ENCODE peak calls at places on chromosome 13, in four cellular contexts. S, M, C and Y are unnamed samples.

GRCh38 chr13:48000559-48001126 is 430 bp downstream of the SUCLA2 start:
- DNase-seq in S (no peak), M (peak; percentile 39), C (peak; percentile 50), Y (no peak)

GRCh38 chr13:46648166-46648607 is 95.2 kb downstream of the LRCH1 start:
- DNase-seq in S (no peak), M (no peak), C (peak; percentile 65), Y (no peak)

GRCh38 chr13:50124536-50125305 is 109.5 kb downstream of the KCNRG start:
- DNase-seq in S (peak; percentile 58), M (peak; percentile 58), C (peak; percentile 73), Y (peak; percentile 67)

GRCh38 chr13:30774214-30774730 is 38.9 kb downstream of the ALOX5AP start:
- DNase-seq in S (no peak), M (no peak), C (no peak), Y (no peak)

GRCh38 chr13:36814465-36814864 is 4.6 kb upstream of the RFXAP start:
- DNase-seq in S (no peak), M (no peak), C (no peak), Y (no peak)

GRCh38 chr13:112715715-112716460 is 26.1 kb downstream of the ATP11A start:
- DNase-seq in S (no peak), M (no peak), C (no peak), Y (no peak)

GRCh38 chr13:20431080-20431479 is 94.6 kb downstream of the CRYL1 start:
- DNase-seq in S (no peak), M (no peak), C (no peak), Y (no peak)

GRCh38 chr13:39253774-39254173 is 215.5 kb downstream of the NHLRC3 start:
- DNase-seq in S (no peak), M (no peak), C (no peak), Y (no peak)

GRCh38 chr13:80276371-80277289 is 64.3 kb downstream of the SPRY2 start:
- DNase-seq in S (no peak), M (no peak), C (peak; percentile 53), Y (peak; percentile 10)

GRCh38 chr13:40508767-40509342 is 157.6 kb downstream of the FOXO1 start:
- DNase-seq in S (no peak), M (no peak), C (no peak), Y (no peak)

GRCh38 chr13:30504081-30504480 is 38.3 kb upstream of the HMGB1 start:
- DNase-seq in S (no peak), M (peak; percentile 53), C (no peak), Y (peak; percentile 55)

GRCh38 chr13:111902726-111903125 is 164.2 kb upstream of the SOX1 start:
- DNase-seq in S (no peak), M (no peak), C (no peak), Y (no peak)

GRCh38 chr13:59891053-59891452 is 272.7 kb downstream of the DIAPH3 start:
- DNase-seq in S (no peak), M (no peak), C (no peak), Y (no peak)

GRCh38 chr13:42041684-42042035 is 6.8 kb upstream of the DGKH start:
- DNase-seq in S (peak; percentile 37), M (peak; percentile 71), C (peak; percentile 83), Y (peak; percentile 81)

GRCh38 chr13:98144501-98145350 is 1.8 kb downstream of the FARP1 start:
- DNase-seq in S (no peak), M (no peak), C (peak; percentile 78), Y (no peak)

GRCh38 chr13:85806553-85807175 is 7.4 kb upstream of the SLITRK6 start:
- DNase-seq in S (no peak), M (no peak), C (peak; percentile 82), Y (peak; percentile 6)

GRCh38 chr13:42219051-42219450 is 52.9 kb upstream of the AKAP11 start:
- DNase-seq in S (no peak), M (no peak), C (no peak), Y (no peak)

GRCh38 chr13:43200736-43201135 is 177.3 kb downstream of the DNAJC15 start:
- DNase-seq in S (no peak), M (no peak), C (no peak), Y (no peak)

GRCh38 chr13:110731072-110731471 is 17.6 kb downstream of the ING1 start:
- DNase-seq in S (no peak), M (no peak), C (no peak), Y (no peak)

GRCh38 chr13:36919206-36919832 is 719 bp downstream of the SMAD9 start:
- DNase-seq in S (peak; percentile 57), M (peak; percentile 18), C (peak; percentile 76), Y (no peak)

GRCh38 chr13:33756929-33757328 is 61.0 kb upstream of the RFC3 start:
- DNase-seq in S (no peak), M (no peak), C (no peak), Y (no peak)

GRCh38 chr13:35953537-35954206 is 177.5 kb downstream of the DCLK1 start:
- DNase-seq in S (peak; percentile 43), M (no peak), C (peak; percentile 92), Y (no peak)

GRCh38 chr13:20713751-20714150 is 10.3 kb downstream of the IL17D start:
- DNase-seq in S (no peak), M (no peak), C (no peak), Y (no peak)

GRCh38 chr13:97386832-97387486 is 47.0 kb upstream of the RAP2A start:
- DNase-seq in S (no peak), M (no peak), C (no peak), Y (no peak)

GRCh38 chr13:31042501-31043165 is 110.2 kb downstream of the TEX26 start:
- DNase-seq in S (no peak), M (no peak), C (no peak), Y (no peak)

GRCh38 chr13:40688781-40689180 is 22.3 kb upstream of the FOXO1 start:
- DNase-seq in S (no peak), M (no peak), C (no peak), Y (no peak)

GRCh38 chr13:113205428-113205931 is 3.0 kb downstream of the PCID2 start:
- DNase-seq in S (no peak), M (no peak), C (no peak), Y (no peak)

GRCh38 chr13:33639158-33639557 is 178.8 kb upstream of the RFC3 start:
- DNase-seq in S (no peak), M (no peak), C (no peak), Y (no peak)

DNA sequence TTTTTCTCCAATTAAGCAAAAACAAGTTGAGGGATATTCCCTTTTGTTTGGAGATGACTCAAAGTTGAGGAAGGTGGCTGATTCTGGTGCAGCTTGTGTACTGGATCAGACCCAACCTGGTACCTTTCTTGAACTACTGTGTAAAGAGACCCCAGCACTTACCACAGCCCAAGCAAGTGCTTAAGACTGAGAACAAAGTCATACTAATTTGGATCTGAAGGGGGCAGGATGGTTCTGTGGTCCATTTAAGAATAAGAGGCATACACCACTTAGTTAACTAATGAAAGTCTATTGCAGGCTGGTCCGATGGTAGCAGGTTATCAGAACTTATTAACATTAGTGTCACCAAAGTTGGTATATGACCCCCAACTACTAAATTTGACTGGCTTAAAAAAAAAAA is 6.3 kb downstream of the THSD1 start:
- DNase-seq in S (no peak), M (no peak), C (peak; percentile 22), Y (no peak)
- TF ChIP-seq CTCF in S (no peak), M (no peak), C (peak; percentile 32), Y (no peak)

DNA sequence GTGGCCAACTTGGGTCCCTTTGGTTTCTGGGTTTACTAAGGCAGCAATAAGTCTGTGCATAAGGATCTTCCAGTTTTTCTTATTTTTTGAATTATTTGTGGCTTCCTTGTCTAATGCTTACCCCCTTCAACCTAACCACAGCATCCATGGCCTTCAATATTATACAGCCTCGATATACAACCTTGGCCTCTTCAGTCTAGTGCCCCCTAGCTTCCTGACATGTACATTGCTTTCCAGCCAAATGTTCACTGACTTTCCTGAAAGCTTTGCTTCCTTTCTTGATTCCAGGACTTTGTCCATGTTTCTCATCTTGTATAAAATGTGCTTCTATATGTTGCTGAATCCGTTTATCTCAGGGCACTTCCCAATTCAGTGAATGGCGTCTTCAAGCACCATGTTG is 310.1 kb downstream of the OLFM4 start:
- DNase-seq in S (no peak), M (no peak), C (no peak), Y (no peak)
- TF ChIP-seq CTCF in S (no peak), M (no peak), C (peak; percentile 55), Y (no peak)

GRCh38 chr13:84605927-84606326 is 723.7 kb upstream of the SLITRK1 start:
- DNase-seq in S (no peak), M (no peak), C (peak; percentile 69), Y (no peak)
- TF ChIP-seq CTCF in S (peak; percentile 14), M (no peak), C (peak; percentile 49), Y (no peak)

DNA sequence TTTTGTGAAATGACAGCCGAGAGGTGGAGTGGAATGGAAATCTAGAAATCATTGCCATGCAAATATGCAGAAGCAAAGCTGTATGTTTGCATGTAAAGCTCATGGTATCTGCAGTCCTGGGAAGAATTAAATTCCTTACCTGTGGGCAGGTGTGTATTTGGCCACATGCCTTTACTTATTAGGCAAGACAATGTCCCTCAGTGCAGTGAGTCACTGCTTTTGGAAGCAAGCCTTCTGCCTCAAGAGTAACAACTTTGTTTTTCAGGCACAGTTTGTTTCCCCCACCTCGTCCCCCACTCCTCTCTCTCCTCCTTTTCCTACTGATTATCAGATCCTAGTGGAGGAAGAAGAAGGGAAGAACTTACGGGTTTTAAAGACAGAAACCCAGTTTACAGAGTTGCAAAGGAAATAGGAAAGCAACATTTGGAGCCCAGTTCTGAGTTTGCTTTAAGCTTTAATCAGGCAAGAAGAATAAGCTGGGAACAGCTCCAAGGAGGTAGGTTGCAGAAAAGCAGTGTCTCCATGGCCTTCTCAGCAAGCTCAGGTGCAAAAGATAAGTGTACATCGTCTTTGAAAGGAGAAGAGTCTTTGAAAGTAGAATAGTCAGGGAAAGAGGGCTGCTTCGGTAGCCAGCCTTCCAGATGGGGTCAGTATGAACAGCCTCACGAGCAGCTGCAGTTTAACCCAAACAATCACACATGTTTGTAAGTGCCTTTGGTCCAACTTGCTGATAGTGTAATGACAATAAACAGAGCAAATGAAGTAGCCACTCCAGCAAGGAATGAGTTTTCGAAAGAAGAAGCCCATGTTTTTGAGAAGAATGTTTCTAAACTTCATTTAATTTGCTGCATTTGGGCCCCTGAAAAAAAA is 190.1 kb downstream of the KLF5 start:
- DNase-seq in S (no peak), M (no peak), C (peak; percentile 18), Y (no peak)
- TF ChIP-seq CTCF in S (no peak), M (no peak), C (no peak), Y (no peak)

GRCh38 chr13:37984357-37984756 is 114.8 kb upstream of the TRPC4 start:
- DNase-seq in S (no peak), M (no peak), C (peak; percentile 91), Y (no peak)
- TF ChIP-seq CTCF in S (no peak), M (no peak), C (peak; percentile 72), Y (no peak)